ENCODE peak calls at places on chromosomes 7 and 10, in eight cellular contexts. One of them, this sample, is unnamed.

GRCh38 chr10:93060887-93061593 is 442 bp downstream of the CYP26C1 start:
- DNase-seq in PC-3: no peak
- DNase-seq in AG09309: no peak
- DNase-seq in Panc1: no peak
- DNase-seq in foreskin fibroblast: no peak
- DNase-seq in BE2C: no peak
- DNase-seq in lung: no peak
- DNase-seq in upper lobe of right lung: no peak
- DNase-seq in this sample: no peak

GRCh38 chr7:6640246-6640721 is 3.2 kb downstream of the ZNF316 start:
- DNase-seq in PC-3: no peak
- DNase-seq in AG09309: no peak
- DNase-seq in Panc1: no peak
- DNase-seq in foreskin fibroblast: peak; percentile 89
- DNase-seq in BE2C: peak; percentile 42
- DNase-seq in lung: no peak
- DNase-seq in upper lobe of right lung: no peak
- DNase-seq in this sample: no peak

GRCh38 chr7:23181684-23182553 is at the start of gene NUP42:
- DNase-seq in PC-3: peak; percentile 99
- DNase-seq in AG09309: peak; percentile 95
- DNase-seq in Panc1: peak; percentile 97
- DNase-seq in foreskin fibroblast: peak; percentile 100
- DNase-seq in BE2C: peak; percentile 98
- DNase-seq in lung: peak; percentile 97
- DNase-seq in upper lobe of right lung: peak; percentile 97
- DNase-seq in this sample: peak; percentile 98

GRCh38 chr10:85786401-85786899 is 580.1 kb downstream of the GRID1 start:
- DNase-seq in PC-3: no peak
- DNase-seq in AG09309: no peak
- DNase-seq in Panc1: no peak
- DNase-seq in foreskin fibroblast: no peak
- DNase-seq in BE2C: peak; percentile 84
- DNase-seq in lung: no peak
- DNase-seq in upper lobe of right lung: no peak
- DNase-seq in this sample: no peak

GRCh38 chr10:28375399-28376354 is 72.8 kb upstream of the MPP7 start:
- DNase-seq in PC-3: peak; percentile 94
- DNase-seq in AG09309: no peak
- DNase-seq in Panc1: no peak
- DNase-seq in foreskin fibroblast: peak; percentile 45
- DNase-seq in BE2C: no peak
- DNase-seq in lung: peak; percentile 66
- DNase-seq in upper lobe of right lung: no peak
- DNase-seq in this sample: no peak

GRCh38 chr10:42929993-42930392 is 146.9 kb upstream of the RET start:
- DNase-seq in PC-3: no peak
- DNase-seq in AG09309: no peak
- DNase-seq in Panc1: no peak
- DNase-seq in foreskin fibroblast: no peak
- DNase-seq in BE2C: no peak
- DNase-seq in lung: no peak
- DNase-seq in upper lobe of right lung: no peak
- DNase-seq in this sample: no peak

GRCh38 chr10:106705576-106706526 is 458.7 kb downstream of the SORCS1 start:
- DNase-seq in PC-3: peak; percentile 72
- DNase-seq in AG09309: no peak
- DNase-seq in Panc1: peak; percentile 36
- DNase-seq in foreskin fibroblast: peak; percentile 82
- DNase-seq in BE2C: peak; percentile 80
- DNase-seq in lung: peak; percentile 53
- DNase-seq in upper lobe of right lung: no peak
- DNase-seq in this sample: peak; percentile 18

GRCh38 chr7:38655833-38656774 is 24.9 kb upstream of the AMPH start:
- DNase-seq in PC-3: no peak
- DNase-seq in AG09309: no peak
- DNase-seq in Panc1: no peak
- DNase-seq in foreskin fibroblast: no peak
- DNase-seq in BE2C: no peak
- DNase-seq in lung: no peak
- DNase-seq in upper lobe of right lung: no peak
- DNase-seq in this sample: no peak

GRCh38 chr7:43092819-43093218 is 19.6 kb upstream of the HECW1 start:
- DNase-seq in PC-3: no peak
- DNase-seq in AG09309: no peak
- DNase-seq in Panc1: no peak
- DNase-seq in foreskin fibroblast: no peak
- DNase-seq in BE2C: no peak
- DNase-seq in lung: no peak
- DNase-seq in upper lobe of right lung: no peak
- DNase-seq in this sample: no peak

GRCh38 chr10:86753056-86753455 is 3.4 kb upstream of the BMPR1A start:
- DNase-seq in PC-3: no peak
- DNase-seq in AG09309: no peak
- DNase-seq in Panc1: no peak
- DNase-seq in foreskin fibroblast: no peak
- DNase-seq in BE2C: no peak
- DNase-seq in lung: no peak
- DNase-seq in upper lobe of right lung: no peak
- DNase-seq in this sample: no peak

GRCh38 chr7:122520961-122521555 is 177.9 kb downstream of the RNF133 start:
- DNase-seq in PC-3: no peak
- DNase-seq in AG09309: no peak
- DNase-seq in Panc1: no peak
- DNase-seq in foreskin fibroblast: no peak
- DNase-seq in BE2C: no peak
- DNase-seq in lung: no peak
- DNase-seq in upper lobe of right lung: no peak
- DNase-seq in this sample: no peak

GRCh38 chr7:129212126-129212525 is 12.7 kb upstream of the AHCYL2 start:
- DNase-seq in PC-3: no peak
- DNase-seq in AG09309: no peak
- DNase-seq in Panc1: no peak
- DNase-seq in foreskin fibroblast: no peak
- DNase-seq in BE2C: no peak
- DNase-seq in lung: no peak
- DNase-seq in upper lobe of right lung: no peak
- DNase-seq in this sample: no peak

GRCh38 chr10:72261323-72262018 is 12.3 kb upstream of the DDIT4 start:
- DNase-seq in PC-3: peak; percentile 25
- DNase-seq in AG09309: no peak
- DNase-seq in Panc1: no peak
- DNase-seq in foreskin fibroblast: peak; percentile 40
- DNase-seq in BE2C: peak; percentile 53
- DNase-seq in lung: no peak
- DNase-seq in upper lobe of right lung: no peak
- DNase-seq in this sample: no peak

GRCh38 chr10:93947055-93947454 is 46.7 kb upstream of the PLCE1 start:
- DNase-seq in PC-3: peak; percentile 16
- DNase-seq in AG09309: peak; percentile 27
- DNase-seq in Panc1: no peak
- DNase-seq in foreskin fibroblast: peak; percentile 73
- DNase-seq in BE2C: no peak
- DNase-seq in lung: no peak
- DNase-seq in upper lobe of right lung: no peak
- DNase-seq in this sample: no peak

GRCh38 chr10:90992462-90992861 is 71.6 kb upstream of the ANKRD1 start:
- DNase-seq in PC-3: no peak
- DNase-seq in AG09309: no peak
- DNase-seq in Panc1: no peak
- DNase-seq in foreskin fibroblast: no peak
- DNase-seq in BE2C: no peak
- DNase-seq in lung: no peak
- DNase-seq in upper lobe of right lung: no peak
- DNase-seq in this sample: no peak

GRCh38 chr10:98321203-98321780 is 53.3 kb upstream of the LOXL4 start:
- DNase-seq in PC-3: no peak
- DNase-seq in AG09309: no peak
- DNase-seq in Panc1: no peak
- DNase-seq in foreskin fibroblast: no peak
- DNase-seq in BE2C: no peak
- DNase-seq in lung: no peak
- DNase-seq in upper lobe of right lung: no peak
- DNase-seq in this sample: no peak

GRCh38 chr10:96465599-96465998 is 48.1 kb downstream of the TLL2 start:
- DNase-seq in PC-3: no peak
- DNase-seq in AG09309: no peak
- DNase-seq in Panc1: no peak
- DNase-seq in foreskin fibroblast: no peak
- DNase-seq in BE2C: no peak
- DNase-seq in lung: no peak
- DNase-seq in upper lobe of right lung: no peak
- DNase-seq in this sample: no peak

GRCh38 chr7:26189000-26189539 is 11.5 kb downstream of the HNRNPA2B1 start:
- DNase-seq in PC-3: no peak
- DNase-seq in AG09309: no peak
- DNase-seq in Panc1: no peak
- DNase-seq in foreskin fibroblast: no peak
- DNase-seq in BE2C: no peak
- DNase-seq in lung: no peak
- DNase-seq in upper lobe of right lung: no peak
- DNase-seq in this sample: no peak

GRCh38 chr7:3955751-3956696 is 655.0 kb downstream of the SDK1 start:
- DNase-seq in PC-3: peak; percentile 58
- DNase-seq in AG09309: no peak
- DNase-seq in Panc1: no peak
- DNase-seq in foreskin fibroblast: peak; percentile 40
- DNase-seq in BE2C: no peak
- DNase-seq in lung: no peak
- DNase-seq in upper lobe of right lung: no peak
- DNase-seq in this sample: peak; percentile 86

GRCh38 chr7:52777423-52777822 is 258.0 kb upstream of the POM121L12 start:
- DNase-seq in PC-3: no peak
- DNase-seq in AG09309: no peak
- DNase-seq in Panc1: no peak
- DNase-seq in foreskin fibroblast: no peak
- DNase-seq in BE2C: no peak
- DNase-seq in lung: no peak
- DNase-seq in upper lobe of right lung: no peak
- DNase-seq in this sample: no peak

GRCh38 chr7:83876593-83876992 is 227.7 kb upstream of the SEMA3E start:
- DNase-seq in PC-3: peak; percentile 57
- DNase-seq in AG09309: no peak
- DNase-seq in Panc1: no peak
- DNase-seq in foreskin fibroblast: peak; percentile 79
- DNase-seq in BE2C: no peak
- DNase-seq in lung: no peak
- DNase-seq in upper lobe of right lung: no peak
- DNase-seq in this sample: no peak

GRCh38 chr7:137658194-137658900 is 188.4 kb downstream of the DGKI start:
- DNase-seq in PC-3: no peak
- DNase-seq in AG09309: no peak
- DNase-seq in Panc1: no peak
- DNase-seq in foreskin fibroblast: no peak
- DNase-seq in BE2C: no peak
- DNase-seq in lung: no peak
- DNase-seq in upper lobe of right lung: no peak
- DNase-seq in this sample: no peak

GRCh38 chr10:103553743-103554487 is 60.4 kb downstream of the NEURL1 start:
- DNase-seq in PC-3: no peak
- DNase-seq in AG09309: no peak
- DNase-seq in Panc1: no peak
- DNase-seq in foreskin fibroblast: no peak
- DNase-seq in BE2C: no peak
- DNase-seq in lung: no peak
- DNase-seq in upper lobe of right lung: no peak
- DNase-seq in this sample: no peak

GRCh38 chr7:33399528-33400213 is 270.3 kb downstream of the BBS9 start:
- DNase-seq in PC-3: no peak
- DNase-seq in AG09309: no peak
- DNase-seq in Panc1: no peak
- DNase-seq in foreskin fibroblast: no peak
- DNase-seq in BE2C: no peak
- DNase-seq in lung: no peak
- DNase-seq in upper lobe of right lung: no peak
- DNase-seq in this sample: no peak

GRCh38 chr10:58662314-58662713 is 149.6 kb downstream of the BICC1 start:
- DNase-seq in PC-3: peak; percentile 85
- DNase-seq in AG09309: peak; percentile 82
- DNase-seq in Panc1: no peak
- DNase-seq in foreskin fibroblast: peak; percentile 90
- DNase-seq in BE2C: no peak
- DNase-seq in lung: no peak
- DNase-seq in upper lobe of right lung: no peak
- DNase-seq in this sample: peak; percentile 95

GRCh38 chr10:132246296-132246695 is 59.5 kb downstream of the DPYSL4 start:
- DNase-seq in PC-3: no peak
- DNase-seq in AG09309: no peak
- DNase-seq in Panc1: no peak
- DNase-seq in foreskin fibroblast: no peak
- DNase-seq in BE2C: no peak
- DNase-seq in lung: no peak
- DNase-seq in upper lobe of right lung: no peak
- DNase-seq in this sample: no peak

GRCh38 chr10:31000867-31001266 is 30.8 kb downstream of the ZNF438 start:
- DNase-seq in PC-3: no peak
- DNase-seq in AG09309: no peak
- DNase-seq in Panc1: no peak
- DNase-seq in foreskin fibroblast: peak; percentile 48
- DNase-seq in BE2C: no peak
- DNase-seq in lung: no peak
- DNase-seq in upper lobe of right lung: no peak
- DNase-seq in this sample: no peak

GRCh38 chr10:80690434-80690833 is 152.7 kb downstream of the SH2D4B start:
- DNase-seq in PC-3: no peak
- DNase-seq in AG09309: no peak
- DNase-seq in Panc1: no peak
- DNase-seq in foreskin fibroblast: no peak
- DNase-seq in BE2C: no peak
- DNase-seq in lung: no peak
- DNase-seq in upper lobe of right lung: no peak
- DNase-seq in this sample: no peak
- TF ChIP-seq CTCF in PC-3: no peak
- TF ChIP-seq CTCF in AG09309: no peak
- TF ChIP-seq CTCF in Panc1: no peak
- TF ChIP-seq CTCF in foreskin fibroblast: no peak
- TF ChIP-seq CTCF in BE2C: no peak
- TF ChIP-seq CTCF in lung: no peak
- TF ChIP-seq CTCF in upper lobe of right lung: no peak
- TF ChIP-seq CTCF in this sample: no peak

GRCh38 chr10:4865945-4866661 is 40.1 kb downstream of the AKR1E2 start:
- DNase-seq in PC-3: no peak
- DNase-seq in AG09309: no peak
- DNase-seq in Panc1: no peak
- DNase-seq in foreskin fibroblast: no peak
- DNase-seq in BE2C: no peak
- DNase-seq in lung: no peak
- DNase-seq in upper lobe of right lung: no peak
- DNase-seq in this sample: no peak
- H3K4me3 ChIP-seq in PC-3: no peak overlapping the region
- H3K4me3 ChIP-seq in AG09309: no peak overlapping the region
- H3K4me3 ChIP-seq in Panc1: no peak overlapping the region
- H3K4me3 ChIP-seq in foreskin fibroblast: no peak overlapping the region
- H3K4me3 ChIP-seq in BE2C: peak overlapping the region; percentile 10
- H3K4me3 ChIP-seq in lung: no peak overlapping the region
- H3K4me3 ChIP-seq in upper lobe of right lung: no peak overlapping the region
- H3K4me3 ChIP-seq in this sample: no peak overlapping the region

GRCh38 chr7:100132126-100132525 is 5.4 kb downstream of the MBLAC1 start:
- DNase-seq in PC-3: no peak
- DNase-seq in AG09309: no peak
- DNase-seq in Panc1: no peak
- DNase-seq in foreskin fibroblast: no peak
- DNase-seq in BE2C: no peak
- DNase-seq in lung: no peak
- DNase-seq in upper lobe of right lung: no peak
- DNase-seq in this sample: no peak
- TF ChIP-seq CTCF in PC-3: no peak
- TF ChIP-seq CTCF in AG09309: no peak
- TF ChIP-seq CTCF in Panc1: no peak
- TF ChIP-seq CTCF in foreskin fibroblast: no peak
- TF ChIP-seq CTCF in BE2C: no peak
- TF ChIP-seq CTCF in lung: no peak
- TF ChIP-seq CTCF in upper lobe of right lung: no peak
- TF ChIP-seq CTCF in this sample: no peak

GRCh38 chr10:62081322-62081945 is 179.9 kb downstream of the ARID5B start:
- DNase-seq in PC-3: peak; percentile 56
- DNase-seq in AG09309: no peak
- DNase-seq in Panc1: no peak
- DNase-seq in foreskin fibroblast: no peak
- DNase-seq in BE2C: no peak
- DNase-seq in lung: no peak
- DNase-seq in upper lobe of right lung: no peak
- DNase-seq in this sample: no peak
- H3K4me3 ChIP-seq in PC-3: no peak overlapping the region
- H3K4me3 ChIP-seq in AG09309: no peak overlapping the region
- H3K4me3 ChIP-seq in Panc1: no peak overlapping the region
- H3K4me3 ChIP-seq in foreskin fibroblast: no peak overlapping the region
- H3K4me3 ChIP-seq in BE2C: no peak overlapping the region
- H3K4me3 ChIP-seq in lung: no peak overlapping the region
- H3K4me3 ChIP-seq in upper lobe of right lung: no peak overlapping the region
- H3K4me3 ChIP-seq in this sample: no peak overlapping the region

This sample was measured in epithelial cell of proximal tubule.